ENCODE peak calls at places on chromosome 16, in eight cellular contexts. R is RPMI8226; A is stimulated activated CD4-positive, alpha-beta T cell treated with anti-CD3 and anti-CD28 coated beads, Interleukin-1b, Interleukin-23, amount 100 ng/mL, for 24 hours; L is progenitor cell of endocrine pancreas; Y is ELR; T is HEK293T; O is HFF-Myc; P is GM19239. U is an unnamed sample.

GRCh38 chr16:11401161-11402050 is 56.1 kb downstream of the RMI2 start:
- DNase-seq in A (no peak), L (no peak), Y (no peak), T (no peak), R (peak), P (no peak), O (no peak), U (no peak)

GRCh38 chr16:57314161-57314785 is 29.8 kb upstream of the PLLP start:
- DNase-seq in L (no peak), T (no peak), O (no peak), Y (no peak), P (no peak), R (no peak), A (no peak), U (no peak)

GRCh38 chr16:57898961-57899360 is 72.0 kb downstream of the CNGB1 start:
- DNase-seq in Y (no peak), A (no peak), R (no peak), T (no peak), O (no peak), L (no peak), P (no peak), U (no peak)

GRCh38 chr16:69880640-69881133 is 70.4 kb upstream of the CLEC18A start:
- DNase-seq in Y (peak), O (no peak), R (no peak), T (no peak), P (no peak), A (no peak), L (no peak), U (peak)

GRCh38 chr16:48318630-48319029 is 66.6 kb downstream of the SIAH1 start:
- DNase-seq in A (no peak), R (peak), L (no peak), T (no peak), Y (no peak), P (no peak), O (no peak), U (peak)

GRCh38 chr16:88616320-88616719 is 22.1 kb upstream of the IL17C start:
- DNase-seq in O (no peak), T (no peak), L (no peak), A (no peak), Y (no peak), R (no peak), P (no peak), U (no peak)

GRCh38 chr16:88455610-88456355 is 2.7 kb downstream of the ZFPM1 start:
- DNase-seq in A (peak), T (no peak), R (peak), Y (peak), L (no peak), P (peak), O (no peak), U (peak)

GRCh38 chr16:87570938-87571867 is 31.1 kb upstream of the JPH3 start:
- DNase-seq in P (no peak), Y (peak), L (peak), T (peak), A (no peak), O (no peak), R (peak), U (peak)

GRCh38 chr16:49528035-49528434 is 154.4 kb downstream of the C16orf78 start:
- DNase-seq in O (no peak), Y (no peak), P (no peak), L (no peak), T (no peak), A (no peak), R (no peak), U (no peak)

GRCh38 chr16:23924138-23924537 is 88.4 kb downstream of the PRKCB start:
- DNase-seq in P (no peak), A (no peak), R (no peak), L (no peak), T (no peak), O (no peak), Y (no peak), U (no peak)

GRCh38 chr16:25299792-25300590 is 42.3 kb upstream of the ZKSCAN2 start:
- DNase-seq in P (no peak), O (no peak), L (no peak), T (no peak), Y (no peak), A (no peak), R (no peak), U (no peak)

GRCh38 chr16:81612351-81613170 is 166.5 kb upstream of the PLCG2 start:
- DNase-seq in R (no peak), Y (no peak), T (no peak), O (no peak), P (no peak), A (no peak), L (no peak), U (peak)

GRCh38 chr16:23557779-23558330 is 328 bp downstream of the UBFD1 start:
- DNase-seq in Y (peak), P (peak), A (no peak), T (peak), R (peak), O (no peak), L (no peak), U (no peak)

GRCh38 chr16:68685685-68686478 is 40.8 kb downstream of the CDH3 start:
- DNase-seq in O (no peak), A (no peak), R (no peak), L (no peak), P (no peak), Y (no peak), T (no peak), U (no peak)

GRCh38 chr16:31265329-31266245 is 5.8 kb downstream of the ITGAM start:
- DNase-seq in O (no peak), Y (peak), L (no peak), T (no peak), A (peak), R (peak), P (peak), U (peak)

GRCh38 chr16:72815348-72816318 is 232.3 kb downstream of the ZFHX3 start:
- DNase-seq in T (no peak), L (no peak), A (no peak), R (no peak), Y (no peak), P (no peak), O (no peak), U (no peak)

GRCh38 chr16:29686740-29687327 is 7.9 kb downstream of the QPRT start:
- DNase-seq in R (no peak), L (no peak), O (no peak), Y (no peak), T (no peak), A (no peak), P (no peak), U (no peak)

GRCh38 chr16:31010539-31010938 is at the start of gene STX1B:
- DNase-seq in L (no peak), O (no peak), P (no peak), Y (peak), A (peak), T (peak), R (no peak), U (peak)

GRCh38 chr16:63481060-63481459 is 1444.8 kb upstream of the CDH8 start:
- DNase-seq in Y (no peak), O (no peak), L (no peak), T (no peak), P (no peak), A (no peak), R (no peak), U (no peak)

GRCh38 chr16:73890524-73891500 is 405.8 kb upstream of the PSMD7 start:
- DNase-seq in O (no peak), T (peak), A (no peak), L (no peak), P (no peak), R (no peak), Y (no peak), U (no peak)

GRCh38 chr16:81676571-81677374 is 102.3 kb upstream of the PLCG2 start:
- DNase-seq in T (no peak), A (no peak), P (no peak), Y (no peak), O (peak), L (no peak), R (no peak), U (no peak)

GRCh38 chr16:85056211-85056748 is 28.7 kb downstream of the KIAA0513 start:
- DNase-seq in L (no peak), T (peak), R (no peak), O (no peak), Y (peak), A (no peak), P (no peak), U (peak)